ENCODE peak calls at places on chromosomes 6 and 20, in six cellular contexts. J, K, P, R, C and G are unnamed samples. For H3K4me1, the result is how much of the 10 kb centered on the place peaks cover.

GRCh38 chr6:75528423-75528822 is 34.8 kb upstream of the FILIP1 start:
- ATAC-seq in C (no peak), R (no peak), K (peak), P (no peak), J (no peak), G (peak)

GRCh38 chr20:56986476-56986875 is 280.0 kb downstream of the BMP7 start:
- ATAC-seq in C (no peak), K (no peak), R (no peak), J (no peak), P (no peak), G (no peak)

GRCh38 chr6:100808638-100809275 is 72.4 kb downstream of the ASCC3 start:
- ATAC-seq in K (no peak), R (no peak), P (peak), J (peak), C (no peak), G (no peak)

GRCh38 chr6:33633084-33633461 is 12.0 kb downstream of the ITPR3 start:
- ATAC-seq in J (peak), K (no peak), P (peak), R (peak), C (peak), G (no peak)

GRCh38 chr6:92125681-92126080 is 1293.7 kb downstream of the EPHA7 start:
- ATAC-seq in K (no peak), R (no peak), C (no peak), P (no peak), J (no peak), G (no peak)

GRCh38 chr20:25008388-25009217 is 16.1 kb upstream of the APMAP start:
- ATAC-seq in P (no peak), K (no peak), R (no peak), J (no peak), C (no peak), G (no peak)

GRCh38 chr20:38935285-38935684 is 9.1 kb downstream of the FAM83D start:
- ATAC-seq in K (no peak), C (peak), P (peak), J (peak), R (peak), G (no peak)

GRCh38 chr6:17291778-17292177 is 10.6 kb downstream of the RBM24 start:
- ATAC-seq in R (no peak), C (no peak), K (no peak), J (no peak), P (no peak), G (no peak)

GRCh38 chr6:156336096-156336495 is 441.1 kb upstream of the ARID1B start:
- ATAC-seq in C (no peak), R (peak), K (peak), J (no peak), P (peak), G (no peak)

GRCh38 chr20:50321797-50322480 is 131.3 kb downstream of the CEBPB start:
- ATAC-seq in K (peak), J (no peak), R (peak), C (peak), P (no peak), G (no peak)

GRCh38 chr6:18053555-18054445 is 66.4 kb upstream of the KIF13A start:
- ATAC-seq in C (no peak), P (peak), K (no peak), J (no peak), R (no peak), G (no peak)

GRCh38 chr6:111803384-111803783 is 69.9 kb downstream of the FYN start:
- ATAC-seq in R (no peak), J (peak), K (no peak), P (no peak), C (no peak), G (no peak)

GRCh38 chr6:161961796-161962195 is 687.9 kb upstream of the AGPAT4 start:
- ATAC-seq in J (no peak), C (no peak), R (no peak), K (no peak), P (no peak), G (no peak)

GRCh38 chr20:10453241-10453640 is 18.1 kb downstream of the SLX4IP start:
- ATAC-seq in J (peak), R (no peak), P (peak), K (no peak), C (no peak), G (no peak)

GRCh38 chr6:35553309-35553708 is 40.6 kb upstream of the TULP1 start:
- ATAC-seq in J (no peak), P (peak), R (peak), C (no peak), K (no peak), G (no peak)

GRCh38 chr20:46512943-46513844 is at the start of gene ZNF334:
- ATAC-seq in J (peak), P (peak), C (no peak), R (peak), K (peak), G (peak)

GRCh38 chr6:31246051-31246495 is 25.8 kb downstream of the HLA-C start:
- ATAC-seq in R (peak), C (peak), K (no peak), J (no peak), P (no peak), G (no peak)

GRCh38 chr6:16345449-16346330 is 107.3 kb downstream of the GMPR start:
- ATAC-seq in K (no peak), R (peak), J (no peak), P (peak), C (peak), G (peak)

GRCh38 chr6:153832543-153832942 is 206.5 kb upstream of the OPRM1 start:
- ATAC-seq in C (no peak), R (no peak), P (no peak), J (no peak), K (no peak), G (no peak)

GRCh38 chr6:108242721-108243120 is 18.1 kb downstream of the SNX3 start:
- ATAC-seq in K (no peak), J (no peak), P (no peak), R (no peak), C (no peak), G (no peak)

GRCh38 chr6:30855429-30856069 is 28.8 kb upstream of the DDR1 start:
- ATAC-seq in R (peak), P (no peak), K (no peak), J (no peak), C (no peak), G (no peak)

GRCh38 chr20:35305682-35306556 is 13.7 kb upstream of the FAM83C start:
- ATAC-seq in P (peak), J (no peak), R (peak), K (peak), C (peak), G (peak)

GRCh38 chr20:60695223-60695622 is 556.8 kb upstream of the CDH4 start:
- ATAC-seq in C (no peak), J (no peak), P (no peak), R (no peak), K (no peak), G (no peak)

GRCh38 chr20:11159728-11160127 is 485.9 kb upstream of the JAG1 start:
- ATAC-seq in P (no peak), J (peak), R (no peak), K (peak), C (no peak), G (no peak)

GRCh38 chr20:25005220-25005619 is 12.7 kb upstream of the APMAP start:
- ATAC-seq in K (peak), C (no peak), J (no peak), R (peak), P (no peak), G (peak)

GRCh38 chr6:5763407-5763806 is 243.3 kb downstream of the NRN1 start:
- ATAC-seq in P (no peak), R (no peak), C (no peak), J (no peak), K (no peak), G (no peak)

GRCh38 chr20:63290136-63290676 is 2.8 kb upstream of the COL20A1 start:
- ATAC-seq in C (peak), P (no peak), J (no peak), R (no peak), K (no peak), G (no peak)

GRCh38 chr6:23244300-23244699 is 674.9 kb downstream of the HDGFL1 start:
- ATAC-seq in R (no peak), C (no peak), J (no peak), P (no peak), K (no peak), G (no peak)

GRCh38 chr20:35253010-35253409 is 24.9 kb downstream of the MMP24OS start:
- ATAC-seq in J (no peak), R (no peak), K (no peak), P (no peak), C (no peak), G (no peak)

GRCh38 chr6:39178804-39179203 is 50.5 kb downstream of the KCNK5 start:
- ATAC-seq in J (no peak), P (no peak), K (no peak), R (no peak), C (no peak), G (no peak)

GRCh38 chr6:162151050-162151658 is 576.4 kb downstream of the PRKN start:
- ATAC-seq in P (no peak), K (no peak), C (no peak), J (no peak), R (no peak), G (no peak)

GRCh38 chr6:90033872-90034271 is 139.6 kb downstream of the GJA10 start:
- ATAC-seq in K (no peak), J (no peak), R (no peak), C (no peak), P (no peak), G (no peak)

GRCh38 chr20:58020656-58021454 is 207.6 kb downstream of the ANKRD60 start:
- ATAC-seq in J (no peak), R (no peak), P (peak), K (no peak), C (no peak), G (peak)

GRCh38 chr6:112413805-112414204 is 66.7 kb downstream of the RFPL4B start:
- ATAC-seq in R (no peak), P (no peak), K (no peak), C (peak), J (no peak), G (no peak)

GRCh38 chr6:87702589-87702945 is 534 bp upstream of the AKIRIN2 start:
- ATAC-seq in P (no peak), C (peak), R (peak), K (no peak), J (peak), G (peak)

GRCh38 chr6:155273438-155273837 is 9.6 kb downstream of the CLDN20 start:
- ATAC-seq in C (peak), J (no peak), K (no peak), R (no peak), P (peak), G (peak)

GRCh38 chr20:51700809-51701285 is 67.3 kb downstream of the ATP9A start:
- ATAC-seq in C (peak), R (peak), J (peak), K (no peak), P (peak), G (no peak)
- H3K4me1 ChIP-seq in C (under half), R (half or more), J (under half), K (under half), P (under half), G (under half)

DNA sequence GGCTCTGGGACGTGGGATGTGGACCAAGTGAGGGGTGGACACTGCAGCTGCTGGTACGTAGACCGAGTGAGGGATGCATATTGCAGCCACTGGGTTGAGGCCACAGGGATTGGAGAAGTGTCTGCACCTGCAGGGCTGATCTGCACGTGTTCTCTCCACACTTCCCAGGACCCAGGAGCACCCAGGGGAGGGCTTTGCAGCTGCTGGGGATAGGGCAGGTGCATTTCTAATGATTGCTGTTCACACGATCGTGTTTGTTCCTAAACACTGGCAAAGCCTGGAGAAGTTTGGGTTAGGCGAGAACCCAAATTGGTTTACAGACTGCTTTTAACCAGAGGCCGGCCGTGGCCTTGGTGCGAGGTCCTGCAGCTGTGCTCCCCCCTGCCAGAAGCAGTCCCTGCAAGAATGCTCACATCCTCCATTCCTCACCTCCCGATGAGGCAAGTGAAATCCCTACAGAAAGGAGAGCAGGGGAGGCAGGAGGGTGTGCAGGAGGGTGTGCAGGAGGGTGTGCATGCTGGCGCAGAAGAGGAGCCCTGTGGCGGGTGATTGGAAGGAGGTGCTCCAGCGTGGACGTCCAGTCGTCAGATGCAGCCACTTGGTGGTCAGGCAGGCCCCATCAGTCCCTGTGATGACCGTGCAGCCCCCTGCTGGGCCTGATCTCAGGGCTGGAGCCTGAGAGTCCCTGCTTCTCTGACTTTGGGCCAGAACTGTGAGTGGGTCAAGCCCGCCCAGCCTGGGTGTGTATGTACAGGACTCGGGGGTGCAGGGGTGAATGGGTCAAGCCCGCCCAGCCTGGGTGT is 55.6 kb upstream of the FRMD1 start:
- ATAC-seq in K (no peak), P (no peak), C (no peak), R (no peak), J (no peak), G (no peak)
- TF ChIP-seq POLR2AphosphoS5 in K (no peak), P (no peak), C (no peak), R (no peak), J (no peak), G (no peak)

GRCh38 chr20:3887870-3888614 is 1.1 kb upstream of the PANK2 start:
- ATAC-seq in K (no peak), J (no peak), R (peak), C (peak), P (no peak), G (no peak)

GRCh38 chr20:3889489-3890409 is 562 bp downstream of the PANK2 start:
- ATAC-seq in P (peak), C (peak), R (peak), J (peak), K (no peak), G (peak)

GRCh38 chr20:3890999-3891929 is 2.1 kb downstream of the PANK2 start:
- ATAC-seq in K (no peak), C (no peak), J (no peak), R (no peak), P (no peak), G (no peak)

GRCh38 chr20:3888622-3889488 is at the start of gene PANK2:
- ATAC-seq in C (peak), R (peak), J (peak), K (peak), P (peak), G (peak)

GRCh38 chr20:3890410-3890751 is 1.2 kb downstream of the PANK2 start:
- ATAC-seq in J (no peak), K (no peak), R (no peak), C (no peak), P (no peak), G (no peak)
- TF ChIP-seq POLR2A in J (no peak), K (no peak), R (no peak), C (no peak), P (no peak), G (no peak)

GRCh38 chr6:50658561-50658960 is 54.8 kb upstream of the TFAP2D start:
- ATAC-seq in R (no peak), C (no peak), J (no peak), P (no peak), K (no peak), G (no peak)

GRCh38 chr6:50663806-50664205 is 49.5 kb upstream of the TFAP2D start:
- ATAC-seq in P (no peak), C (no peak), K (no peak), J (no peak), R (no peak), G (no peak)

GRCh38 chr6:50655848-50656453 is 57.4 kb upstream of the TFAP2D start:
- ATAC-seq in R (peak), J (peak), P (no peak), K (no peak), C (no peak), G (no peak)

GRCh38 chr6:50657513-50657912 is 55.8 kb upstream of the TFAP2D start:
- ATAC-seq in P (no peak), J (no peak), C (no peak), K (no peak), R (no peak), G (no peak)

DNA sequence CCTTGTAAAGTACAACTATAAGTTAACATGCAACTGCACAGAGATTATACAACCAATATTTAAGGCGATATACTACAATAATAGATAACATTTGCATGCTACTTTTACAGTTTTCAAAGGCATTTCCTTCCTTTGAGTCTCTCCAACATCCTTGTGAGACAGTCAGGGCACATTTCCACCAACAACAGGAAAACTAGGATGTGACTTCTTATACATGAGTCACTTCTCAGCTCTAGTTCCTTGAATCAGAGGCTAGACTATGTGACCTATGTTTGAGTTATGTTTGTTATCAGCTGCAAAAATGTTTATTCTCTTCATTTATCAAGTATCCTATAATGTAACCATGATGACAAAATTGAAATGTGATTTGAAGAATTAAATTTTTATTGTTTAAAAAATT is 51.7 kb upstream of the TFAP2D start:
- ATAC-seq in R (no peak), K (no peak), C (no peak), J (no peak), P (no peak), G (no peak)
- H3K4me1 ChIP-seq in R (under half), K (under half), C (under half), J (under half), P (under half), G (under half)

GRCh38 chr20:21235713-21236445 is 67.3 kb upstream of the XRN2 start:
- ATAC-seq in J (peak), K (peak), R (peak), C (peak), P (peak), G (peak)
- TF ChIP-seq POLR2AphosphoS5 in J (no peak), K (no peak), R (no peak), C (no peak), P (no peak), G (no peak)

GRCh38 chr6:63635563-63636515 is at the start of gene PHF3:
- ATAC-seq in R (peak), J (peak), K (peak), P (peak), C (peak), G (peak)
- TF ChIP-seq POLR2A in R (peak), J (peak), K (no peak), P (peak), C (peak), G (peak)